ENCODE peak calls at places on chromosomes 2 and 18, in eight cellular contexts. R is HCT116, X is K562, O is GM12878, F is SK-N-SH, Y is H1, G is endothelial cell of umbilical vein, Q is HepG2. D is an unnamed sample.

GRCh38 chr2:207766697-207767460 is 2.8 kb downstream of the FZD5 start:
- DNase-seq in O (no peak), R (no peak), X (no peak), G (no peak), F (no peak), Q (peak), Y (peak), D (no peak)

GRCh38 chr2:15588329-15588919 is 3.2 kb upstream of the DDX1 start:
- DNase-seq in R (peak), Y (peak), X (peak), Q (peak), F (peak), G (peak), O (no peak), D (no peak)

GRCh38 chr2:100767224-100767653 is 52.7 kb upstream of the NPAS2 start:
- DNase-seq in Y (no peak), O (no peak), R (peak), X (no peak), Q (no peak), G (peak), F (no peak), D (no peak)

GRCh38 chr2:220506466-220506865 is 879.0 kb downstream of the SLC4A3 start:
- DNase-seq in O (no peak), X (no peak), F (no peak), R (no peak), Q (no peak), Y (no peak), G (no peak), D (no peak)

GRCh38 chr2:1856922-1857321 is 112.6 kb upstream of the PXDN start:
- DNase-seq in X (peak), O (no peak), R (no peak), G (no peak), Y (no peak), Q (no peak), F (no peak), D (no peak)

GRCh38 chr2:148023861-148024260 is 3.0 kb downstream of the MBD5 start:
- DNase-seq in Y (no peak), F (no peak), G (no peak), X (no peak), Q (no peak), O (no peak), R (no peak), D (no peak)

GRCh38 chr2:58131191-58132011 is 84.8 kb downstream of the VRK2 start:
- DNase-seq in G (peak), X (no peak), O (no peak), R (no peak), Y (no peak), F (peak), Q (peak), D (no peak)

GRCh38 chr2:3324404-3325281 is 53.0 kb downstream of the EIPR1 start:
- DNase-seq in R (no peak), F (peak), Y (no peak), X (no peak), O (no peak), Q (peak), G (no peak), D (no peak)

GRCh38 chr2:107072150-107072940 is 186.4 kb upstream of the ST6GAL2 start:
- DNase-seq in Y (no peak), O (no peak), F (no peak), G (no peak), Q (no peak), R (no peak), X (no peak), D (no peak)

GRCh38 chr2:26767894-26768487 is 3.9 kb downstream of the SLC35F6 start:
- DNase-seq in F (peak), O (no peak), X (no peak), R (no peak), G (no peak), Q (no peak), Y (no peak), D (no peak)

GRCh38 chr2:128520787-128521186 is 202.1 kb upstream of the HS6ST1 start:
- DNase-seq in R (no peak), G (no peak), Q (no peak), Y (no peak), F (no peak), X (no peak), O (peak), D (no peak)

GRCh38 chr2:128441341-128442052 is 122.8 kb upstream of the HS6ST1 start:
- DNase-seq in G (no peak), O (no peak), Y (peak), X (no peak), R (no peak), F (no peak), Q (no peak), D (no peak)

GRCh38 chr2:218261424-218262273 is 834 bp downstream of the GPBAR1 start:
- DNase-seq in G (no peak), O (no peak), X (no peak), Q (no peak), F (no peak), Y (no peak), R (no peak), D (no peak)

GRCh38 chr18:72871091-72871490 is 3.3 kb upstream of the NETO1 start:
- DNase-seq in Q (no peak), R (no peak), F (no peak), X (no peak), Y (no peak), G (no peak), O (no peak), D (no peak)

GRCh38 chr2:232887171-232887850 is 17.2 kb downstream of the SNORC start:
- DNase-seq in F (peak), Y (no peak), O (no peak), Q (no peak), G (no peak), R (no peak), X (no peak), D (no peak)

GRCh38 chr18:725641-726040 is 13.2 kb upstream of the ENOSF1 start:
- DNase-seq in G (no peak), Y (peak), O (no peak), R (no peak), X (no peak), Q (no peak), F (no peak), D (no peak)

GRCh38 chr2:161019311-161019710 is 140.9 kb upstream of the TANK start:
- DNase-seq in G (no peak), O (no peak), R (no peak), X (no peak), F (no peak), Q (no peak), Y (no peak), D (no peak)

GRCh38 chr2:214014551-214015230 is 396.2 kb upstream of the VWC2L start:
- DNase-seq in G (no peak), F (no peak), Y (no peak), R (no peak), Q (no peak), O (no peak), X (no peak), D (no peak)

GRCh38 chr2:8277921-8278571 is 403.8 kb upstream of the ID2 start:
- DNase-seq in Q (no peak), X (no peak), G (no peak), F (peak), O (peak), Y (no peak), R (no peak), D (no peak)

GRCh38 chr18:22052405-22053105 is 116.8 kb upstream of the GATA6 start:
- DNase-seq in O (no peak), F (no peak), Y (no peak), G (no peak), Q (peak), R (no peak), X (peak), D (no peak)

GRCh38 chr2:18611184-18611583 is 21.8 kb upstream of the NT5C1B start:
- DNase-seq in R (no peak), X (no peak), Y (no peak), Q (no peak), F (no peak), O (no peak), G (no peak), D (no peak)

GRCh38 chr18:65567372-65567771 is 183.4 kb upstream of the CDH7 start:
- DNase-seq in X (no peak), Y (no peak), G (no peak), O (no peak), R (no peak), F (peak), Q (peak), D (peak)

GRCh38 chr2:144014108-144014507 is 505.8 kb downstream of the ZEB2 start:
- DNase-seq in X (no peak), R (no peak), F (no peak), O (no peak), G (no peak), Q (no peak), Y (no peak), D (no peak)

GRCh38 chr2:75074708-75075107 is 116.3 kb downstream of the POLE4 start:
- DNase-seq in X (no peak), R (no peak), O (no peak), Y (no peak), G (no peak), Q (no peak), F (no peak), D (no peak)

GRCh38 chr2:132677661-132678060 is 7.7 kb upstream of the LYPD1 start:
- DNase-seq in R (no peak), F (no peak), O (no peak), G (no peak), Q (no peak), X (no peak), Y (no peak), D (no peak)

GRCh38 chr2:96832751-96833507 is 10.9 kb downstream of the ANKRD23 start:
- DNase-seq in Y (peak), O (no peak), F (no peak), R (no peak), Q (no peak), G (no peak), X (no peak), D (no peak)

GRCh38 chr18:3046216-3046808 is 33.4 kb upstream of the LPIN2 start:
- DNase-seq in G (no peak), Y (no peak), O (no peak), R (no peak), Q (no peak), X (no peak), F (no peak), D (no peak)

GRCh38 chr2:83953661-83954060 is 505.4 kb downstream of the SUCLG1 start:
- DNase-seq in F (no peak), Y (no peak), Q (no peak), G (no peak), X (no peak), O (no peak), R (no peak), D (no peak)

GRCh38 chr18:45828917-45829811 is 3.7 kb downstream of the SIGLEC15 start:
- DNase-seq in Y (peak), R (no peak), X (peak), F (no peak), O (no peak), Q (no peak), G (no peak), D (no peak)
- TF ChIP-seq POLR2AphosphoS5 in Y (no peak), R (no peak), X (no peak), F (no peak), O (no peak), Q (no peak), G (no peak), D (no peak)

DNA sequence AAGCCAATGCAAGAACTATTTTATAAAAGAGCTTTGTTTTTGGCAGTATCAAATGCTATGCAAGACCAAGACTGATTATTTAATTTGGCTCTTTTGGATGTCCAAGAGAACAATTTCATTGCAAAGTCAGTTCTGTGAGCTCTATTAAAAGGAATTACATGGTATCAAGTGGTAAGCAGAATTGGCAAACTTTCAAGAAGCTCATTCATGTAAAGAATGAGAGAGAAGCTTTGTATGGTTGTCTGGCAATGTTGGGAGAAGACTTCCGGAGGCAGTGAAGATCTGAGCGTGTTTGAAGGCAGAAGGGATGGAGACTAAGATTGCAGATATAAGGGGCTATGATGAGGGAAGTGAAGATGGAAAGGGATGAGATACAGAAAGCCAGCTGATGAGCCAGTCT is 49.6 kb downstream of the CPS1 start:
- DNase-seq in R (no peak), G (no peak), Y (no peak), X (no peak), F (no peak), O (no peak), Q (no peak), D (no peak)
- H3K9ac ChIP-seq in R (no peak), G (no peak), Y (no peak), X (no peak), F (no peak), O (no peak), Q (no peak), D (no peak)

DNA sequence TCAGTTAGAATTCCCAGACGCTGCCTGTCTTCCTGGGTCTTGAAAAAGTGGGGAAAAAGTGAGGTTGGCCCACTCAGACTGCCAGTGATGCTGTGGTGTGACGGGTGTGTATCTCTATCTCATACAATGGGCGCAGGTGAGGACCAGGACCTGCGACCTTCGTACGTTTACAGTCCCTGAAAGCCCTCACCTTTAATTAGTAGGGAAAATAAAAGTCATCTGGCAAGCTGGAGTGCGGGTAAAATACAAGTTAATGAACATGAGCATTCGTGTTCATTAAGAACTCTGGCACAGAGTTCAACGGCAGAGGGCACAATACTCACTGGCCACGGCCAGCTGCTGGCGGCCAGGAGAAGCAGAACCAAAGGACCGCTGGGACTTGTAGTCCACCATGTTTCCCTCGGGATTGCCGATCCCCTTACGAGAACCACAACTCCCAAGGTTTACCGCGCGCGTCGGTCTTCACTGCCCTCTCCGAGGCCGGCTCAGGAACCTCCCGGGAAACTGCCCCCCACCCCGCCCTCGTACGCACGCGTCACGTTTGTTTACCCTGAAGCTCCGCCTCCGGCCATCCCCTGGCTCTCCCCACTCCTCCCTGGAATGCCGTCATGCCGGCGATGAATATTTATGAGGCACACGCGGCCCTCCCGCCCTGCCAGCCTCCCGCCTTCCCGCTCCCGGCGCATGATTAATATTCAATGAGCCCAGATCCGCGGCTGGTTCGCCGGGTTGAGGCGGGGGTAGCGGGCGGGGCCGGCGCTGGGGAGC is 486 bp upstream of the PHLPP1 start:
- DNase-seq in X (peak), Q (peak), R (peak), G (peak), F (peak), Y (peak), O (peak), D (peak)
- TF ChIP-seq POLR2AphosphoS5 in X (no peak), Q (no peak), R (peak), G (peak), F (no peak), Y (no peak), O (no peak), D (no peak)

GRCh38 chr18:79484661-79485621 is 89.2 kb downstream of the NFATC1 start:
- DNase-seq in O (no peak), Y (no peak), F (no peak), G (peak), R (no peak), X (no peak), Q (peak), D (peak)
- H3K9ac ChIP-seq in O (no peak), Y (no peak), F (no peak), G (peak), R (no peak), X (no peak), Q (no peak), D (peak)

GRCh38 chr2:60550151-60550983 is 3.1 kb downstream of the BCL11A start:
- DNase-seq in X (peak), R (peak), O (no peak), Y (peak), G (peak), Q (peak), F (peak), D (no peak)
- TF ChIP-seq POLR2AphosphoS5 in X (no peak), R (no peak), O (no peak), Y (peak), G (no peak), Q (no peak), F (peak), D (no peak)

DNA sequence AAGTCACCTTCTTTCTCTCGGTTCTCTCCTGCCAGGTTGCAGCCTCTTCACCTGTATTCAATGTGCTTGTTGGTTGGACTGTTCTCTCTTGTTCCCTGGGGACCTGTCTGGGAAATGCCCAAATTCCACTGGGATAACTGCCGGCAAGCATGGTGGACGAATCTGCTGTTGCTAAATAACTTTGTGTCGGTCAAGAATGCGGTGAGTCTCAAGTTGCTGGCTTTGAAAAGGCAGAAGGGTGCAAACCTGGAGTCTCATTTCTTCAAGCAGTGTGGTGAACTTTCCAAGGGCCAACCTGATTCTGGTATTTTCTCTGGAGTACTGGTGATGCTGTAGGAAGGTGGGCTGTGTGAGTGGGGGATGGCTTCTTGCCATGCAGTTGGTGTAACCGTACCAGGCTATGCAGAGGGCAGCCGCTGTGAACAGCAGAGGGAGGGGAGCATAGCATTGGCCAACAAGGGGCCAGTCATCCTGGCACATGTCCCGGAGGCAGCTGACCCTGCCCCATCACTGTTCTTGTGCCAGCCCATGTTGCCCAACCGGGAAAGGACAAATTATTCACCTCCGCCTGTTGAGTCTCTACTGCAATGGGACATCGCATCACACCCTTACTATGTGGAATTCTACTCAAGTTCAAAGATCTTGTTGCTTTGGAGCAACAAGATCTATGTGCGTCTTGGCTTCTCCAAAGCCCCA is 88.1 kb upstream of the SEC11C start:
- DNase-seq in F (no peak), O (no peak), Q (no peak), Y (no peak), R (no peak), X (no peak), G (no peak), D (no peak)
- H3K9ac ChIP-seq in F (no peak), O (no peak), Q (no peak), Y (no peak), R (no peak), X (no peak), G (no peak), D (no peak)

GRCh38 chr2:205758051-205758450 is 75.8 kb downstream of the NRP2 start:
- DNase-seq in R (no peak), Y (no peak), G (peak), X (no peak), Q (no peak), O (no peak), F (no peak), D (no peak)
- TF ChIP-seq POLR2AphosphoS5 in R (no peak), Y (no peak), G (no peak), X (no peak), Q (no peak), O (no peak), F (no peak), D (no peak)

GRCh38 chr2:341017-341542 is 53.2 kb upstream of the ALKAL2 start:
- DNase-seq in X (no peak), G (no peak), Q (no peak), R (no peak), Y (no peak), O (no peak), F (no peak), D (no peak)
- H3K9ac ChIP-seq in X (no peak), G (no peak), Q (no peak), R (no peak), Y (no peak), O (no peak), F (no peak), D (no peak)

GRCh38 chr2:166614027-166614426 is 120.0 kb upstream of the SCN7A start:
- DNase-seq in F (no peak), Q (no peak), G (no peak), R (no peak), X (no peak), Y (no peak), O (no peak), D (no peak)
- TF ChIP-seq POLR2AphosphoS5 in F (no peak), Q (no peak), G (no peak), R (no peak), X (no peak), Y (no peak), O (no peak), D (no peak)

GRCh38 chr2:113896791-113897190 is 6.9 kb downstream of the ACTR3 start:
- DNase-seq in R (no peak), F (no peak), G (peak), X (no peak), Q (no peak), O (no peak), Y (no peak), D (no peak)
- H3K9ac ChIP-seq in R (no peak), F (no peak), G (no peak), X (peak), Q (no peak), O (no peak), Y (no peak), D (no peak)